ENCODE peak calls at places on chromosomes 12 and 14, in six cellular contexts. G is PC-3, F is A549, P is small intestine, O is pancreas, H is AG04450. Q is an unnamed sample.

GRCh38 chr12:15562263-15562662 is 226.9 kb downstream of the EPS8 start:
- DNase-seq in G (no peak), O (no peak), F (no peak), P (no peak), H (no peak), Q (no peak)

GRCh38 chr12:96153131-96153724 is 40.9 kb upstream of the ELK3 start:
- DNase-seq in G (no peak), P (no peak), O (no peak), H (no peak), F (no peak), Q (no peak)

GRCh38 chr12:130568546-130568945 is 147.6 kb downstream of the RIMBP2 start:
- DNase-seq in H (no peak), P (no peak), G (no peak), F (no peak), O (no peak), Q (no peak)

GRCh38 chr12:86260183-86260582 is 4.0 kb upstream of the MGAT4C start:
- DNase-seq in P (no peak), O (no peak), F (no peak), G (no peak), H (no peak), Q (no peak)

GRCh38 chr14:81363746-81364400 is 36.3 kb downstream of the STON2 start:
- DNase-seq in O (no peak), H (no peak), P (no peak), G (no peak), F (no peak), Q (no peak)

GRCh38 chr14:68851078-68851477 is 58.2 kb upstream of the ZFP36L1 start:
- DNase-seq in O (no peak), F (no peak), P (no peak), G (no peak), H (no peak), Q (no peak)

GRCh38 chr14:54175298-54175942 is 218.8 kb upstream of the BMP4 start:
- DNase-seq in P (peak), O (peak), F (peak), H (peak), G (peak), Q (peak)

GRCh38 chr14:92323031-92323915 is at the start of gene SLC24A4:
- DNase-seq in P (no peak), F (peak), O (no peak), H (no peak), G (no peak), Q (no peak)

GRCh38 chr12:7834701-7835100 is 38.0 kb downstream of the SLC2A14 start:
- DNase-seq in F (no peak), O (no peak), P (no peak), G (no peak), H (no peak), Q (no peak)

DNA sequence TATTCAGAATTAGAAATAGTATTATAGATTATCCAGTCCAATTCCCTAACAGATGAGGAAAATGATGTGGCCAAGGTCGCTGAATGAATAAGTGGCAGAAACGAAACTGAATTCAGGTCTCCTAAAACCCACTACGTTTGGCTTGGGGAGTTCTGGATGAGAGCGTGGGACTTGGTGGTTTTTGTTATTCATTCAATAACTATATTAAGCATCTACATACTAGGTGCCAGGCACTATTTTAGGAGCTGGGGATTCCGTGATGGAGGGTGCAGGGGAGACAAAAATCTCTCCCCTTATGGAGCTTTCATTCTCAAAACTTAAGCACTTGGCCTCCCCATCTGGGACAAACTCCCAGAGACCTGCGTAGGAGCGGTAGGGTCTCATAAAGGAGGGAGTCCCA is 785 bp upstream of the CCDC184 start:
- DNase-seq in H (no peak), P (no peak), O (no peak), G (no peak), F (no peak), Q (no peak)
- H3K27ac ChIP-seq in H (no peak), P (peak), O (no peak), G (no peak), F (peak), Q (peak)

DNA sequence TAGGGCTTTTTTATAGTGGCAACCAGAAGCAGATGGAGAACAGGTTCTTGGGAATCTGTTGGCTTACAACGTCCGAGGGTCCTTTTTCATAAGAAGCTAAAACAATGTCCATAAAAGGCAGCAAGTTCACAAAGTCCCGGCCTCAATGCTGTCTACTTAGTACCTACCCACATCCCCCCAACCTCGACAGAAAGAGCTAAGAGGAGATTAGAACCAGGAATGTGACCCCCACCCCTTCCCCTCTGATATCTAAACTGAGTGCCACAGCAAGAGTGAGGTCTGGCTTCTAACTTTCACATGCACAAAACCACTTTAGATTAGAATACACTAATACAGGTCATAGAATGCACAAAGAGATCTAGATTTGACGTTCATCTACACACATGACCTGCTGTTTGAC is 4.5 kb downstream of the DPF3 start:
- DNase-seq in P (no peak), F (no peak), O (no peak), H (no peak), G (no peak), Q (no peak)
- H3K27ac ChIP-seq in P (no peak), F (no peak), O (no peak), H (no peak), G (no peak), Q (no peak)

DNA sequence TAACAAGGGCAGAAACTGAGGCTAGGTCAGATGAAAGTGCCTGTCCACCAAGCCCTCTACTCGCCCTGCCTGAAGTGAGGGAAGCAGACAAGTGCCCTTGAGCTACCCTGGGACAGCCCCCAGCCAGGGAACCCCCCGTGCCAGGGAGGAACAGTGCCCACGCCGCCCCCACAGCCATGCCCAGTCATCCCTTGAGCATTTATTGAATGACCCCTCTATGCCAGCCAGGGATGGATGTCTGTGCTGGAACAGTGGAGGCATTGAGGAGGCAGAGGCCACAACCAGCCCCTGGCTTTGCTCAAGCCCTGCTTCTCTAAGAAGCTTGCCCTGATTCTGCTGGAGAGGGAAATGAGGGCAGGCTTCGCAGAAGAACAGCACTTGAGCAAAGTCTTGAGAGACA is 3.7 kb upstream of the AQP6 start:
- DNase-seq in F (no peak), G (no peak), O (no peak), P (no peak), H (no peak), Q (peak)
- H3K27ac ChIP-seq in F (no peak), G (no peak), O (no peak), P (no peak), H (no peak), Q (peak)

GRCh38 chr12:6231359-6232268 is 31.4 kb downstream of the CD9 start:
- DNase-seq in H (no peak), F (no peak), O (no peak), P (peak), G (peak), Q (no peak)

GRCh38 chr12:6228535-6229223 is 28.5 kb downstream of the CD9 start:
- DNase-seq in G (peak), H (no peak), F (no peak), P (peak), O (no peak), Q (no peak)

GRCh38 chr12:6230321-6231110 is 30.3 kb downstream of the CD9 start:
- DNase-seq in O (peak), G (peak), H (no peak), P (peak), F (no peak), Q (peak)

GRCh38 chr12:6229823-6230222 is 29.6 kb downstream of the CD9 start:
- DNase-seq in P (peak), H (peak), F (no peak), G (peak), O (no peak), Q (peak)

GRCh38 chr12:6229224-6229748 is 29.1 kb downstream of the CD9 start:
- DNase-seq in H (no peak), P (peak), G (peak), F (no peak), O (no peak), Q (no peak)
- H3K27ac ChIP-seq in H (peak), P (peak), G (peak), F (no peak), O (peak), Q (peak)

DNA sequence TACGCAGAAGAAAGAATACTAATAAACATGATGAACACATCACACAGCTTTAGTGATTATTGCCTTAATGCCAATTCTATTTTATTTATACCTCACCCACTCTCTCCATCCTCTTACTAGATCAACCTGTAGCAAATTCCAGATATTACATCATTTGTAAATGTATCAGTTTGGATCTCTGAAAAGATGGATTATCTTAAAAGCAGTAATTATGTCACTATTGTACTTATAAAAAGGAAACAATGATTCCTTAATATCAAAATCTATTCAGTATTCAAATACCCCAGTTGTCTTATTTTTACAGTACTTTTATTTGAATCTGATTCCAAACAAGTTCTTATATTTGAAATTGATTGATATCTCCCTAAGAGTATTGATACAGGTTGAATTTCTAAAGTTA is 892.8 kb upstream of the MDGA2 start:
- DNase-seq in F (no peak), O (no peak), H (no peak), G (no peak), P (no peak), Q (no peak)
- H3K27ac ChIP-seq in F (no peak), O (no peak), H (no peak), G (no peak), P (no peak), Q (no peak)

DNA sequence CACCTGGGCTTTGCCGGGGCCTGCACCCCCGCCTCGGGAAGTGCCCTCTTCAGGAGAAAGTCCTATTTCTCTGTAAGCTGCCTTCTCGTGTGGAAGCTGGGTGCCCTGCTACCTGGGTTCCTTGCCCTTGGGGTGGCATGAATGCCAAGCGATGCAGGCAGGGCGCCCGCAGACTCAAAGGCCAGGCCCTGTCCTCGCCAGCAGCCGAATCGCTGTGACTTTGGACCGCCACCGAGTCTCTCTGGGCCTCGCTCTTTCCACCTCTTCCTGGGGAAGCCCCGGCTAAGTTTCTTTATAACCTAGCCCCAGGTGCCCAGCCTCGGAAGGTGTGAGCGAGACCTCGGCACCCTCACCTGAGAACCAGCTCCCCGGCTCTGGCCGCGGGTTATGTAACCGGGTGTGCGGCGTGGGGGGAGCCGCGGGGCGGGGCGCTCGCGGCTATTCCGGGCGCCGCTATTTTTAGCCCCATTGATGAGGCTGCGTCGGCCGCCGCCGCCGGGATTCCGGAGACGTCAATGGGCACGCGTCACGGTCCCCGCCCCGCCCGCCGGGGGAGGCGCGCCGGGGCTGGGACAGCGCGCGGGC is 14.6 kb upstream of the NR4A1 start:
- DNase-seq in H (no peak), P (peak), G (peak), F (peak), O (peak), Q (peak)
- H3K27ac ChIP-seq in H (no peak), P (peak), G (peak), F (peak), O (peak), Q (peak)

Q was measured in dorsolateral prefrontal cortex.